ENCODE peak calls at places on chromosome 22, in eight cellular contexts. H, Q, T, L, R, W, J and F are unnamed samples.

GRCh38 chr22:43789452-43789851 is 22.7 kb downstream of the EFCAB6 start:
- DNase-seq in Q (peak; percentile 65), L (peak; percentile 81), T (no peak), W (peak; percentile 33), J (no peak), H (no peak), R (no peak), F (peak; percentile 23)

GRCh38 chr22:27993774-27994350 is 74.8 kb upstream of the PITPNB start:
- DNase-seq in R (no peak), Q (no peak), H (no peak), W (no peak), T (peak; percentile 47), J (no peak), L (peak; percentile 9), F (no peak)

GRCh38 chr22:43539572-43540533 is 128.0 kb downstream of the MPPED1 start:
- DNase-seq in Q (no peak), R (no peak), T (peak; percentile 73), H (no peak), L (no peak), W (no peak), J (no peak), F (no peak)

GRCh38 chr22:26406118-26406517 is 22.9 kb upstream of the ASPHD2 start:
- DNase-seq in T (no peak), Q (no peak), W (peak; percentile 37), L (no peak), H (no peak), R (no peak), J (no peak), F (no peak)

GRCh38 chr22:30876925-30877553 is 91.5 kb downstream of the MORC2 start:
- DNase-seq in Q (peak; percentile 77), W (no peak), T (peak; percentile 38), J (no peak), H (no peak), R (no peak), L (no peak), F (peak; percentile 49)

GRCh38 chr22:28894320-28894719 is 10.9 kb downstream of the ZNRF3 start:
- DNase-seq in T (peak; percentile 67), W (no peak), Q (no peak), J (no peak), L (peak; percentile 3), R (no peak), H (no peak), F (peak; percentile 33)

GRCh38 chr22:39278040-39278439 is 33.3 kb upstream of the PDGFB start:
- DNase-seq in L (no peak), R (no peak), T (no peak), W (no peak), Q (no peak), J (no peak), H (no peak), F (peak; percentile 71)

GRCh38 chr22:26674211-26675190 is 17.1 kb downstream of the MIAT start:
- DNase-seq in W (no peak), R (no peak), L (no peak), J (no peak), Q (no peak), H (peak; percentile 79), T (no peak), F (no peak)

GRCh38 chr22:50303848-50304527 is 3.5 kb downstream of the PLXNB2 start:
- DNase-seq in L (peak; percentile 55), H (peak; percentile 38), J (no peak), Q (peak; percentile 63), T (no peak), W (no peak), R (peak; percentile 49), F (peak; percentile 42)

GRCh38 chr22:27980424-27981148 is 61.5 kb upstream of the PITPNB start:
- DNase-seq in J (no peak), L (peak; percentile 22), W (no peak), Q (no peak), H (no peak), T (no peak), R (peak; percentile 75), F (no peak)

GRCh38 chr22:19150482-19151328 is 613 bp upstream of the GSC2 start:
- DNase-seq in R (no peak), L (no peak), W (no peak), H (no peak), J (no peak), Q (peak; percentile 45), T (no peak), F (no peak)

GRCh38 chr22:45246060-45246985 is 5.6 kb upstream of the KIAA0930 start:
- DNase-seq in R (no peak), J (no peak), T (peak; percentile 78), W (peak; percentile 93), Q (peak; percentile 73), H (no peak), L (peak; percentile 88), F (no peak)

GRCh38 chr22:23282986-23283385 is 102.7 kb downstream of the BCR start:
- DNase-seq in W (no peak), Q (no peak), R (no peak), H (no peak), J (no peak), L (no peak), T (no peak), F (no peak)

GRCh38 chr22:39519681-39520053 is 695 bp upstream of the ATF4 start:
- DNase-seq in L (peak; percentile 61), T (peak; percentile 88), W (no peak), Q (peak; percentile 60), H (peak; percentile 50), R (peak; percentile 74), J (no peak), F (peak; percentile 77)

GRCh38 chr22:21761086-21761485 is 25.5 kb upstream of the YPEL1 start:
- DNase-seq in Q (no peak), R (no peak), T (no peak), W (no peak), J (no peak), L (no peak), H (no peak), F (no peak)

GRCh38 chr22:35327690-35328471 is 28.2 kb downstream of the TOM1 start:
- DNase-seq in J (no peak), T (peak; percentile 61), L (no peak), R (no peak), W (no peak), Q (no peak), H (no peak), F (no peak)

GRCh38 chr22:36453855-36454378 is 27.5 kb downstream of the TXN2 start:
- DNase-seq in R (no peak), H (peak; percentile 16), W (no peak), J (no peak), Q (no peak), T (no peak), L (no peak), F (no peak)
- H3K4me3 ChIP-seq in R (no peak overlapping the region), H (no peak overlapping the region), W (no peak overlapping the region), J (peak overlapping the region; percentile 20), Q (no peak overlapping the region), T (no peak overlapping the region), L (no peak overlapping the region), F (no peak overlapping the region)

GRCh38 chr22:41917906-41918791 is 3.3 kb upstream of the SHISA8 start:
- DNase-seq in R (no peak), H (peak; percentile 47), W (peak; percentile 29), J (no peak), T (peak; percentile 86), L (no peak), Q (no peak), F (peak; percentile 62)

GRCh38 chr22:41920271-41920976 is 5.5 kb upstream of the SHISA8 start:
- DNase-seq in H (peak; percentile 77), T (no peak), Q (no peak), W (no peak), L (no peak), R (no peak), J (no peak), F (no peak)

GRCh38 chr22:41917375-41917905 is 2.6 kb upstream of the SHISA8 start:
- DNase-seq in J (no peak), H (no peak), W (no peak), R (no peak), Q (no peak), L (no peak), T (no peak), F (no peak)

GRCh38 chr22:41916745-41917358 is 2.0 kb upstream of the SHISA8 start:
- DNase-seq in Q (no peak), T (no peak), L (no peak), J (no peak), W (no peak), R (no peak), H (no peak), F (no peak)

GRCh38 chr22:41919357-41920224 is 4.7 kb upstream of the SHISA8 start:
- DNase-seq in L (no peak), R (peak; percentile 75), Q (peak; percentile 74), W (peak; percentile 17), J (peak; percentile 56), H (peak; percentile 84), T (peak; percentile 87), F (peak; percentile 67)
- H3K4me3 ChIP-seq in L (peak overlapping the region; percentile 2), R (peak overlapping the region; percentile 35), Q (no peak overlapping the region), W (peak overlapping the region; percentile 49), J (peak overlapping the region; percentile 50), H (peak overlapping the region; percentile 59), T (no peak overlapping the region), F (peak overlapping the region; percentile 65)

DNA sequence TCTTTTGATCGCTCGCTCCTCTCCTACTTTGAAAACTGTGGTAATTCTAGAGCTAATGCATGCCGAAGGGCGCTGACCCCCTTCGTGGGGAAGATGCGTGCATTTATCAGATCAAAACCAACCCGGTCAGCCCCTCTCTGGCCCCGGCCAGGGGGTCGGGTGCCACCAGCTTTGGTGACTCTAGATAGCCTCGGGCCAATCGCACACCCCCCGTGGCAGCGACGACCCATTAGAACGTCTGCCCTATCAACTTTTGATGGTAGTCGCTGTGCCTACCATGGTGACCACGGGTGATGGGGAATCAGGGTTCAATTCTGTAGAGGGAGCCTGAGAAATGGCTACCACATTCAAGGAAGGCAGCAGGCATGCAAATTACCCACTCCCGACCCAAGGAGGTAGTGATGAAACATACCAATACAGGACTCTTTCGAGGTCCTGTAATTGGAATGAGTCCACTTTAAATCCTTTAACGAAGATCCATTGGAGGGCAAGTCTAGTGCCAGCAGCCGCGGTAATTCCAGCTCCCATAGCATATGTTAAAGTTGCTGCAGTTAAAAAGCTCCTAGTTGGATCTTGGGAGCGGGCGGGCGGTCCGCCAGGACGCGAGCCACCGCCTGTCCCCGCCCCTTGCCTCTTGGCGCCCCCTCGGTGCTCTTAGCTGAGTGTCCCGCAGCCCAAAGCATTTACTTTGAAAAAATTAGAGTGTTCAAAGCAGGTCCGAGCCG is 3898.2 kb upstream of the OR11H1 start:
- DNase-seq in H (no peak), L (no peak), W (no peak), R (no peak), T (no peak), Q (peak; percentile 20), J (no peak), F (no peak)
- H3K4me3 ChIP-seq in H (no peak overlapping the region), L (no peak overlapping the region), W (no peak overlapping the region), R (no peak overlapping the region), T (no peak overlapping the region), Q (no peak overlapping the region), J (no peak overlapping the region), F (no peak overlapping the region)

DNA sequence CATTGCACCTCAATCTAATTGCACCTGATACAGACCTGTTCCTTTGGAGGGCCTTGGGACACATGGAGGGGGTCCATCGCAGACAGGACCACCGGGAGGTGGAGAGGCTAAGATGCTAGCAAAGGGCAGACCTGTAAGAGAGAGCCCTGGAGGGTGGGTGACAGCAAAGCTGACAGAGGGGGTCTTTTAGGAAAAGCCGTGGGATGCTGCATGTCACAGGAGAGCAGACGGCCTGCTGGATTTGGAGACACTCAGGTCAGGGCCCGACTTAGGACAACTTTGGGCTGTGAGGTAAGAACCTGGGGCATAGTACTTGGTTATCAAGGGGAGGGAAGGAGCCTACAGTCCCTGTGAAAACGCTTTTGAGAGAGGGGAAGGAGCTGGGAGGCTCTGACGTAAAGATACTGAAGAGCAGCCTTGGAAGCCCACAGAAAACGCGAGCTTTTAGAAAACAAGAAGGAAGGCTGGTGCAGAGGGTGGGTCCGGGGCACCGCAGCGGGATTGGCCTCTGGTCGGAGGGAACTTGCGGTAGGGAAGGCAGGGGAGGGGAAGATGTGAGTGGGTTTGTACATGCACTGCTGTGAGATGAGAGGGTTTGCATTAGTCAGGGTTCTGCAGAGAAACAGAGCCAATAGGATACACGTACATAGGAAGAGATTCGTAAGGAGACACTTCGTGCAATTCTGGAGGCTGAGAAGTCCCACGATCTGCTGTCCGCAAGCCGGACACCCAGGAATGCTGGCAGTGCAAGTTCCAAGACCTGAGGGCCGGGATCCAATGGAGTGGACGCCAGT is 868.5 kb downstream of the TBC1D22A start:
- DNase-seq in R (no peak), W (no peak), L (no peak), J (no peak), Q (no peak), H (no peak), T (no peak), F (no peak)
- H3K4me3 ChIP-seq in R (no peak overlapping the region), W (no peak overlapping the region), L (no peak overlapping the region), J (no peak overlapping the region), Q (peak overlapping the region; percentile 56), H (no peak overlapping the region), T (no peak overlapping the region), F (no peak overlapping the region)